ENCODE peak calls at places on chromosomes 2 and 18, in ten cellular contexts. One of them, this sample, is unnamed.

GRCh38 chr18:32237024-32237423 is 47.2 kb downstream of the MEP1B start:
- DNase-seq in IMR-90: no peak
- DNase-seq in lung: no peak
- DNase-seq in stomach: no peak
- DNase-seq in AG04450: no peak
- DNase-seq in heart right ventricle: no peak
- DNase-seq in prostate gland: no peak
- DNase-seq in lower lobe of right lung: no peak
- DNase-seq in mucosa of descending colon: no peak
- DNase-seq in left ventricle myocardium inferior: no peak
- DNase-seq in this sample: no peak

GRCh38 chr18:32019251-32019943 is 772 bp downstream of the RNF125 start:
- DNase-seq in left ventricle myocardium inferior: peak; percentile 36
- DNase-seq in lung: peak; percentile 42
- DNase-seq in mucosa of descending colon: peak; percentile 67
- DNase-seq in IMR-90: no peak
- DNase-seq in heart right ventricle: peak; percentile 11
- DNase-seq in stomach: peak; percentile 49
- DNase-seq in lower lobe of right lung: peak; percentile 65
- DNase-seq in prostate gland: peak; percentile 34
- DNase-seq in AG04450: no peak
- DNase-seq in this sample: no peak

GRCh38 chr2:15561574-15562344 is 625 bp upstream of the NBAS start:
- DNase-seq in IMR-90: peak; percentile 34
- DNase-seq in lung: no peak
- DNase-seq in heart right ventricle: peak; percentile 5
- DNase-seq in lower lobe of right lung: no peak
- DNase-seq in left ventricle myocardium inferior: no peak
- DNase-seq in AG04450: no peak
- DNase-seq in prostate gland: peak; percentile 19
- DNase-seq in mucosa of descending colon: peak; percentile 42
- DNase-seq in stomach: no peak
- DNase-seq in this sample: no peak

GRCh38 chr2:152577611-152578010 is 139.7 kb downstream of the PRPF40A start:
- DNase-seq in IMR-90: peak; percentile 37
- DNase-seq in prostate gland: no peak
- DNase-seq in mucosa of descending colon: no peak
- DNase-seq in left ventricle myocardium inferior: no peak
- DNase-seq in lung: no peak
- DNase-seq in heart right ventricle: no peak
- DNase-seq in stomach: no peak
- DNase-seq in lower lobe of right lung: no peak
- DNase-seq in AG04450: no peak
- DNase-seq in this sample: no peak

GRCh38 chr18:52394602-52395001 is 54.6 kb downstream of the DCC start:
- DNase-seq in left ventricle myocardium inferior: no peak
- DNase-seq in heart right ventricle: no peak
- DNase-seq in stomach: no peak
- DNase-seq in mucosa of descending colon: peak; percentile 2
- DNase-seq in AG04450: no peak
- DNase-seq in IMR-90: no peak
- DNase-seq in prostate gland: no peak
- DNase-seq in lung: no peak
- DNase-seq in lower lobe of right lung: no peak
- DNase-seq in this sample: no peak

GRCh38 chr2:168428431-168428830 is 27.6 kb upstream of the CERS6 start:
- DNase-seq in lower lobe of right lung: no peak
- DNase-seq in stomach: no peak
- DNase-seq in AG04450: no peak
- DNase-seq in heart right ventricle: no peak
- DNase-seq in mucosa of descending colon: no peak
- DNase-seq in left ventricle myocardium inferior: no peak
- DNase-seq in lung: no peak
- DNase-seq in prostate gland: no peak
- DNase-seq in IMR-90: no peak
- DNase-seq in this sample: no peak

GRCh38 chr2:216645636-216645950 is 12.4 kb downstream of the IGFBP2 start:
- DNase-seq in stomach: peak; percentile 91
- DNase-seq in heart right ventricle: no peak
- DNase-seq in lung: no peak
- DNase-seq in left ventricle myocardium inferior: no peak
- DNase-seq in mucosa of descending colon: no peak
- DNase-seq in AG04450: no peak
- DNase-seq in lower lobe of right lung: no peak
- DNase-seq in prostate gland: no peak
- DNase-seq in IMR-90: no peak
- DNase-seq in this sample: no peak

GRCh38 chr2:206443735-206444527 is 599 bp downstream of the ADAM23 start:
- DNase-seq in heart right ventricle: peak; percentile 7
- DNase-seq in stomach: no peak
- DNase-seq in prostate gland: no peak
- DNase-seq in left ventricle myocardium inferior: peak; percentile 18
- DNase-seq in IMR-90: peak; percentile 22
- DNase-seq in lower lobe of right lung: no peak
- DNase-seq in lung: no peak
- DNase-seq in AG04450: no peak
- DNase-seq in mucosa of descending colon: no peak
- DNase-seq in this sample: no peak

GRCh38 chr2:212147921-212148513 is 390.6 kb downstream of the ERBB4 start:
- DNase-seq in lung: no peak
- DNase-seq in lower lobe of right lung: no peak
- DNase-seq in left ventricle myocardium inferior: no peak
- DNase-seq in stomach: no peak
- DNase-seq in heart right ventricle: no peak
- DNase-seq in prostate gland: no peak
- DNase-seq in AG04450: no peak
- DNase-seq in mucosa of descending colon: no peak
- DNase-seq in IMR-90: peak; percentile 1
- DNase-seq in this sample: no peak

GRCh38 chr2:11343626-11344341 is 652 bp downstream of the ROCK2 start:
- DNase-seq in heart right ventricle: peak; percentile 57
- DNase-seq in AG04450: no peak
- DNase-seq in left ventricle myocardium inferior: peak; percentile 58
- DNase-seq in lung: peak; percentile 57
- DNase-seq in prostate gland: peak; percentile 39
- DNase-seq in lower lobe of right lung: peak; percentile 66
- DNase-seq in mucosa of descending colon: peak; percentile 63
- DNase-seq in IMR-90: peak; percentile 20
- DNase-seq in stomach: peak; percentile 32
- DNase-seq in this sample: no peak

GRCh38 chr2:134401081-134401497 is 147.2 kb downstream of the MGAT5 start:
- DNase-seq in mucosa of descending colon: no peak
- DNase-seq in left ventricle myocardium inferior: peak; percentile 75
- DNase-seq in prostate gland: no peak
- DNase-seq in lung: peak; percentile 37
- DNase-seq in heart right ventricle: peak; percentile 83
- DNase-seq in stomach: no peak
- DNase-seq in AG04450: no peak
- DNase-seq in IMR-90: peak; percentile 17
- DNase-seq in lower lobe of right lung: no peak
- DNase-seq in this sample: no peak

GRCh38 chr2:72273384-72273783 is 125.7 kb upstream of the CYP26B1 start:
- DNase-seq in heart right ventricle: no peak
- DNase-seq in lung: no peak
- DNase-seq in IMR-90: no peak
- DNase-seq in AG04450: no peak
- DNase-seq in stomach: no peak
- DNase-seq in lower lobe of right lung: no peak
- DNase-seq in prostate gland: no peak
- DNase-seq in left ventricle myocardium inferior: no peak
- DNase-seq in mucosa of descending colon: no peak
- DNase-seq in this sample: no peak

GRCh38 chr2:122831644-122832043 is 1076.2 kb downstream of the TSN start:
- DNase-seq in left ventricle myocardium inferior: no peak
- DNase-seq in IMR-90: no peak
- DNase-seq in stomach: no peak
- DNase-seq in lower lobe of right lung: no peak
- DNase-seq in lung: no peak
- DNase-seq in mucosa of descending colon: no peak
- DNase-seq in heart right ventricle: no peak
- DNase-seq in AG04450: no peak
- DNase-seq in prostate gland: no peak
- DNase-seq in this sample: no peak

GRCh38 chr2:14543284-14543683 is 89.2 kb upstream of the LRATD1 start:
- DNase-seq in AG04450: no peak
- DNase-seq in prostate gland: no peak
- DNase-seq in lung: no peak
- DNase-seq in IMR-90: peak; percentile 54
- DNase-seq in heart right ventricle: no peak
- DNase-seq in stomach: peak; percentile 49
- DNase-seq in mucosa of descending colon: no peak
- DNase-seq in lower lobe of right lung: no peak
- DNase-seq in left ventricle myocardium inferior: no peak
- DNase-seq in this sample: no peak

GRCh38 chr18:79818036-79818435 is 20.3 kb downstream of the KCNG2 start:
- DNase-seq in mucosa of descending colon: no peak
- DNase-seq in AG04450: no peak
- DNase-seq in heart right ventricle: no peak
- DNase-seq in prostate gland: no peak
- DNase-seq in left ventricle myocardium inferior: no peak
- DNase-seq in lower lobe of right lung: no peak
- DNase-seq in IMR-90: no peak
- DNase-seq in lung: no peak
- DNase-seq in stomach: no peak
- DNase-seq in this sample: no peak

GRCh38 chr18:57164401-57164800 is 17.5 kb downstream of the BOD1L2 start:
- DNase-seq in mucosa of descending colon: no peak
- DNase-seq in left ventricle myocardium inferior: no peak
- DNase-seq in IMR-90: no peak
- DNase-seq in lower lobe of right lung: no peak
- DNase-seq in heart right ventricle: no peak
- DNase-seq in stomach: no peak
- DNase-seq in lung: no peak
- DNase-seq in prostate gland: no peak
- DNase-seq in AG04450: no peak
- DNase-seq in this sample: no peak

DNA sequence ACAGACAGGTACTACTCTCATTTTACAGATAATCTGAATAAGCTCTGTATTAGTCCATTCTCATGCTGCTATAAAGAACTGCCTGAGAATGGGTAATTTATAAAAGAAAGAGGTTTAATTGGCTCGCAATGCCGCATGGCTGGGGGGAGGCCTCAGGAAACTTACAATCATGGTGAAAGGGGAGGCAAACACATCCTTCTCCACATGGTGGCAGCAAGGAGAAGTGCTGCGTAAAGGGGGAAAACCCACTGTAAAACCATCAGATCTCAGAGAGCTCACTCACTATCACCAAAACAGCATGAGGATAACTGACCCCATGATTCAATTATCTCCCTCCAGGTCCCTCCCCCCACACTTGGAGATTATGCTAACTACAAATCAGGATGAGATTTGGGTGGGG is 254.4 kb downstream of the KCNE4 start:
- DNase-seq in mucosa of descending colon: no peak
- DNase-seq in IMR-90: peak; percentile 49
- DNase-seq in heart right ventricle: no peak
- DNase-seq in lung: no peak
- DNase-seq in stomach: no peak
- DNase-seq in AG04450: peak; percentile 1
- DNase-seq in lower lobe of right lung: no peak
- DNase-seq in prostate gland: no peak
- DNase-seq in left ventricle myocardium inferior: no peak
- DNase-seq in this sample: no peak
- TF ChIP-seq CTCF in mucosa of descending colon: no peak
- TF ChIP-seq CTCF in IMR-90: peak; percentile 47
- TF ChIP-seq CTCF in heart right ventricle: no peak
- TF ChIP-seq CTCF in lung: no peak
- TF ChIP-seq CTCF in stomach: no peak
- TF ChIP-seq CTCF in AG04450: peak; percentile 73
- TF ChIP-seq CTCF in lower lobe of right lung: no peak
- TF ChIP-seq CTCF in prostate gland: no peak
- TF ChIP-seq CTCF in left ventricle myocardium inferior: peak; percentile 33
- TF ChIP-seq CTCF in this sample: peak; percentile 44

DNA sequence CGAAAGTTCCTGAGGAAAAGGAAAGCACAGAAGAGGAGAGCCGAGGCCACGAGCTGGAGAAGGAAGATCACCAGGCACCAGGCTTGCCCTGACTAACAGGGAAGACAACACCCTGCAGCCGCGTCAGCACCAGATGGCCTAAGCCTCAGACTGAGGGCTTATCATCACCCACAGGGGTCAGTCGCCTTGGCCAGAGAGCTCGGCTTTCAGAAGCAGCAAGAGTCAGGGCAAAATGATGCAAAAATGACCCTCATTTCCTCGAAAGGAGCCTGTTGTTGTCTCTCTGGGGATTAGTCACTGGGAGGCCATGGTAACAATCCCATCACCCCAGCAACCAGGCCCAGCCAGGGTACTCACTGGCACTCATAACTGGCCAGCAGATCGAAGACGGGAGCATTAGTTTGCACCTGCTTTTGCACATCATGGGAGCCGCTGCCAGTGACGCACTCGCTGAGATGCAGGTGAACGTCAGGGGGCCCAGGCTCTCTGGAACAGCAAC is 42.7 kb upstream of the ZFP36L2 start:
- DNase-seq in left ventricle myocardium inferior: peak; percentile 87
- DNase-seq in prostate gland: no peak
- DNase-seq in lung: peak; percentile 68
- DNase-seq in heart right ventricle: peak; percentile 79
- DNase-seq in stomach: peak; percentile 59
- DNase-seq in AG04450: peak; percentile 92
- DNase-seq in lower lobe of right lung: peak; percentile 76
- DNase-seq in IMR-90: peak; percentile 99
- DNase-seq in mucosa of descending colon: peak; percentile 63
- DNase-seq in this sample: peak; percentile 81
- TF ChIP-seq CTCF in left ventricle myocardium inferior: peak; percentile 21
- TF ChIP-seq CTCF in prostate gland: no peak
- TF ChIP-seq CTCF in lung: no peak
- TF ChIP-seq CTCF in heart right ventricle: no peak
- TF ChIP-seq CTCF in stomach: no peak
- TF ChIP-seq CTCF in AG04450: peak; percentile 30
- TF ChIP-seq CTCF in lower lobe of right lung: no peak
- TF ChIP-seq CTCF in IMR-90: peak; percentile 24
- TF ChIP-seq CTCF in mucosa of descending colon: no peak
- TF ChIP-seq CTCF in this sample: peak; percentile 26

DNA sequence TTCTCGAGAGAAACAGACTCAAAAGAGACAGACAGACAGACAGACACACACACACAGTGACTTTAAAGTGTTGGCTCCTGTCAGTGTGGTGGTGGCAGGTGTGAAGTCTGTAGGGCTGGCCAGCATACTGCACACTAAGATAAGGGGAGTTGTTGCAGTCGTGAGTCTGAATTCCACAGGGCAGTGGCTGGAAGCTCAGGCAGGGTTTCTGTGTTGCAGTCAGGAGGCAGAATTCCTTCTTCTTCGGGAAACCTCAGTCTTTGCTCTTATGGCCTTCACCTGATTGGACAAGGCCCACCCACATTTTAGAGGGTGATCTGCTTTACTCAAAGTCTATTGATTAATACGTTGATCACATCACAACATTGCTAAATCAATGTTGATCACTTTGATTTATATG is 478.4 kb upstream of the HS6ST1 start:
- DNase-seq in mucosa of descending colon: no peak
- DNase-seq in prostate gland: no peak
- DNase-seq in heart right ventricle: no peak
- DNase-seq in lung: no peak
- DNase-seq in stomach: peak; percentile 11
- DNase-seq in AG04450: no peak
- DNase-seq in lower lobe of right lung: no peak
- DNase-seq in IMR-90: no peak
- DNase-seq in left ventricle myocardium inferior: no peak
- DNase-seq in this sample: no peak
- TF ChIP-seq CTCF in mucosa of descending colon: no peak
- TF ChIP-seq CTCF in prostate gland: no peak
- TF ChIP-seq CTCF in heart right ventricle: no peak
- TF ChIP-seq CTCF in lung: no peak
- TF ChIP-seq CTCF in stomach: no peak
- TF ChIP-seq CTCF in AG04450: no peak
- TF ChIP-seq CTCF in lower lobe of right lung: no peak
- TF ChIP-seq CTCF in IMR-90: no peak
- TF ChIP-seq CTCF in left ventricle myocardium inferior: no peak
- TF ChIP-seq CTCF in this sample: no peak

GRCh38 chr2:196390243-196391148 is 219.1 kb upstream of the STK17B start:
- DNase-seq in left ventricle myocardium inferior: no peak
- DNase-seq in stomach: no peak
- DNase-seq in prostate gland: no peak
- DNase-seq in lower lobe of right lung: no peak
- DNase-seq in AG04450: no peak
- DNase-seq in mucosa of descending colon: no peak
- DNase-seq in lung: no peak
- DNase-seq in IMR-90: no peak
- DNase-seq in heart right ventricle: no peak
- DNase-seq in this sample: no peak
- TF ChIP-seq CTCF in left ventricle myocardium inferior: no peak
- TF ChIP-seq CTCF in stomach: no peak
- TF ChIP-seq CTCF in prostate gland: no peak
- TF ChIP-seq CTCF in lower lobe of right lung: no peak
- TF ChIP-seq CTCF in AG04450: no peak
- TF ChIP-seq CTCF in mucosa of descending colon: no peak
- TF ChIP-seq CTCF in lung: no peak
- TF ChIP-seq CTCF in IMR-90: no peak
- TF ChIP-seq CTCF in heart right ventricle: no peak
- TF ChIP-seq CTCF in this sample: no peak

This sample was measured in AG09319.